ENCODE peak calls at places on chromosomes 4 and X, in nine cellular contexts. A, M, K, E, O, F, Y, D and B are unnamed samples.

GRCh38 chr4:88697588-88698329 is at the start of gene NAP1L5:
- DNase-seq in O (peak), A (peak), K (peak), F (peak), D (no peak), M (peak), E (peak), Y (peak), B (peak)

GRCh38 chr4:113957961-113958360 is 21.5 kb downstream of the ARSJ start:
- DNase-seq in O (no peak), M (no peak), F (peak), D (no peak), A (no peak), E (no peak), Y (no peak), K (no peak), B (no peak)

GRCh38 chr4:143618811-143619210 is 81.7 kb downstream of the FREM3 start:
- DNase-seq in O (no peak), D (no peak), K (no peak), F (no peak), Y (no peak), E (no peak), A (no peak), M (no peak), B (no peak)

GRCh38 chr4:8205749-8206611 is 6.9 kb downstream of the SH3TC1 start:
- DNase-seq in D (no peak), E (no peak), K (no peak), A (no peak), Y (peak), M (no peak), F (no peak), O (no peak), B (no peak)

GRCh38 chr4:88549815-88550214 is 26.2 kb upstream of the PYURF start:
- DNase-seq in F (no peak), A (no peak), K (no peak), O (no peak), Y (no peak), M (no peak), D (no peak), E (no peak), B (no peak)

GRCh38 chrX:120794525-120794975 is 81.1 kb downstream of the CT47B1 start:
- DNase-seq in K (no peak), D (no peak), F (peak), E (no peak), M (no peak), Y (no peak), A (no peak), O (peak), B (no peak)

GRCh38 chr4:111937368-111937767 is 207.9 kb upstream of the FAM241A start:
- DNase-seq in M (no peak), E (no peak), D (peak), K (no peak), O (peak), A (no peak), F (peak), Y (peak), B (no peak)

GRCh38 chrX:135185795-135186443 is 14.7 kb upstream of the CT55 start:
- DNase-seq in K (peak), O (peak), A (peak), M (no peak), Y (peak), F (peak), E (peak), D (peak), B (no peak)

GRCh38 chr4:126794363-126794762 is 838.4 kb upstream of the INTU start:
- DNase-seq in E (no peak), M (no peak), O (peak), A (no peak), K (no peak), F (peak), Y (no peak), D (no peak), B (peak)

GRCh38 chr4:39312821-39313220 is 53.3 kb downstream of the RFC1 start:
- DNase-seq in E (no peak), O (no peak), M (no peak), F (no peak), Y (no peak), K (no peak), A (no peak), D (no peak), B (no peak)

GRCh38 chr4:122827258-122827887 is 742 bp downstream of the FGF2 start:
- DNase-seq in D (no peak), E (peak), M (peak), F (peak), A (peak), K (peak), O (peak), Y (peak), B (no peak)

GRCh38 chrX:64229145-64229544 is 1.3 kb downstream of the ASB12 start:
- DNase-seq in D (no peak), E (no peak), A (no peak), M (no peak), O (no peak), K (no peak), Y (no peak), F (no peak), B (no peak)

GRCh38 chrX:9302400-9302799 is 162.5 kb upstream of the TBL1X start:
- DNase-seq in M (no peak), D (no peak), Y (no peak), O (no peak), K (no peak), F (no peak), E (no peak), A (no peak), B (no peak)

GRCh38 chr4:184383497-184384055 is 90.8 kb downstream of the IRF2 start:
- DNase-seq in K (no peak), D (peak), A (no peak), M (no peak), F (peak), E (peak), Y (no peak), O (peak), B (no peak)

GRCh38 chrX:77446840-77447239 is 349 bp upstream of the FGF16 start:
- DNase-seq in F (peak), M (no peak), A (no peak), E (no peak), Y (no peak), D (no peak), K (no peak), O (no peak), B (no peak)

GRCh38 chr4:336099-336892 is 1.3 kb upstream of the ZNF141 start:
- DNase-seq in F (peak), D (no peak), A (no peak), Y (peak), K (no peak), E (peak), O (peak), M (peak), B (peak)

GRCh38 chr4:6425336-6425735 is 47.1 kb downstream of the PPP2R2C start:
- DNase-seq in E (no peak), O (no peak), F (no peak), K (no peak), M (no peak), Y (peak), D (no peak), A (no peak), B (no peak)

GRCh38 chr4:183830438-183830985 is 74.6 kb upstream of the STOX2 start:
- DNase-seq in F (no peak), O (no peak), A (no peak), K (no peak), D (no peak), M (no peak), Y (no peak), E (no peak), B (no peak)

GRCh38 chr4:576991-577498 is 950 bp upstream of the TMEM271 start:
- DNase-seq in F (peak), M (no peak), E (no peak), K (no peak), Y (no peak), A (no peak), O (no peak), D (no peak), B (no peak)

GRCh38 chrX:53223955-53224859 is 800 bp downstream of the KDM5C start:
- DNase-seq in F (peak), O (peak), D (no peak), Y (peak), E (peak), A (no peak), K (no peak), M (peak), B (no peak)

GRCh38 chrX:21369613-21370012 is 4.6 kb upstream of the CNKSR2 start:
- DNase-seq in M (no peak), E (no peak), A (no peak), K (no peak), Y (no peak), D (no peak), O (no peak), F (no peak), B (no peak)